ENCODE peak calls at places on chromosomes 16 and 17, in five cellular contexts. S, Y, J, K and E are unnamed samples.

GRCh38 chr17:50686494-50687199 is 21.1 kb downstream of the ANKRD40 start:
- DNase-seq in S (peak; percentile 89), Y (peak; percentile 87), J (peak; percentile 93), K (no peak), E (no peak)

GRCh38 chr16:83626204-83626603 is 181.6 kb upstream of the HSBP1 start:
- DNase-seq in S (no peak), Y (no peak), J (no peak), K (no peak), E (no peak)

GRCh38 chr17:32516940-32517711 is 30.3 kb downstream of the CDK5R1 start:
- DNase-seq in S (no peak), Y (no peak), J (no peak), K (no peak), E (no peak)

GRCh38 chr17:27565874-27566672 is 64.9 kb upstream of the LGALS9 start:
- DNase-seq in S (no peak), Y (no peak), J (peak; percentile 75), K (no peak), E (no peak)

GRCh38 chr16:17318200-17318599 is 152.6 kb downstream of the XYLT1 start:
- DNase-seq in S (no peak), Y (peak; percentile 52), J (peak; percentile 51), K (no peak), E (no peak)

GRCh38 chr16:20255002-20255401 is 72.3 kb downstream of the GP2 start:
- DNase-seq in S (no peak), Y (no peak), J (no peak), K (no peak), E (no peak)

GRCh38 chr17:27657620-27658019 is 26.6 kb downstream of the LGALS9 start:
- DNase-seq in S (peak; percentile 31), Y (no peak), J (peak; percentile 11), K (no peak), E (no peak)

GRCh38 chr17:1865252-1866037 is 35.6 kb downstream of the RPA1 start:
- DNase-seq in S (no peak), Y (peak; percentile 56), J (peak; percentile 4), K (no peak), E (no peak)

GRCh38 chr16:31474778-31475738 is 3.1 kb downstream of the TGFB1I1 start:
- DNase-seq in S (no peak), Y (no peak), J (no peak), K (no peak), E (no peak)

GRCh38 chr16:31471875-31472558 is at the start of gene TGFB1I1:
- DNase-seq in S (peak; percentile 61), Y (no peak), J (peak; percentile 87), K (no peak), E (no peak)

GRCh38 chr16:31472559-31473203 is 729 bp downstream of the TGFB1I1 start:
- DNase-seq in S (peak; percentile 86), Y (peak; percentile 82), J (peak; percentile 91), K (peak; percentile 81), E (no peak)

GRCh38 chr16:31474173-31474714 is 2.3 kb downstream of the TGFB1I1 start:
- DNase-seq in S (no peak), Y (no peak), J (peak; percentile 95), K (no peak), E (no peak)

DNA sequence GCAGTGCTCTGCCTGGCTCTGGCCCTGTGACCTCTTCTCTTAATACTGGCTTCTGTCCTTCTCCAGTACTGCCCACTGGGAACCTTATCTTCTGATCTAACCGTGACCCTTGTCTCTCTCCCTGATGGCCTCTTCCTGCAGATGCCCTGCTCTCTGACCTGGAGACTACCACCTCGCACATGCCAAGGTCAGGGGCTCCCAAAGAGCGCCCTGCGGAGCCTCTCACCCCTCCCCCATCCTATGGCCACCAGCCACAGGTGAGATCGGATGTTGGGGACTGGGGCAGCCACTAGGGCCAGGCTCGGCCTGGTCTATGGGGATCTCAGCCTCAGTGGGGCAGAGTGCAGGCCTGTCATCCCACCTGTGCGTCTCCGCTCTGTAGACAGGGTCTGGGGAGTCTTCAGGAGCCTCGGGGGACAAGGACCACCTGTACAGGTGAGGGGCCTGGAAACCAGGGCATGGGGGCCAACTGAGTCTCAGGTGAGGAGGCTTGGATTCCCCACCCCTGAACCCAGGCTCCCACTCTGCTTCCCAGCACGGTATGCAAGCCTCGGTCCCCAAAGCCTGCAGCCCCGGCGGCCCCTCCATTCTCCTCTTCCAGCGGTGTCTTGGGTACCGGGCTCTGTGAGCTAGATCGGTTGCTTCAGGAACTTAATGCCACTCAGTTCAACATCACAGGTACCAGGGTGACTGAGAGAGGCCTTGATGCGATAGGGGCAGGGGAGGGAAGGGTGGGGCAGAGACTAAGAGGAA is 1.5 kb downstream of the TGFB1I1 start:
- DNase-seq in S (no peak), Y (no peak), J (no peak), K (no peak), E (no peak)
- H3K4me1 ChIP-seq in S (peaks cover 13% of the 10 kb centered on the region), Y (peaks cover 35% of the 10 kb centered on the region), J (peaks cover 16% of the 10 kb centered on the region), K (no peaks in the 10 kb centered on the region), E (peaks cover 24% of the 10 kb centered on the region)

DNA sequence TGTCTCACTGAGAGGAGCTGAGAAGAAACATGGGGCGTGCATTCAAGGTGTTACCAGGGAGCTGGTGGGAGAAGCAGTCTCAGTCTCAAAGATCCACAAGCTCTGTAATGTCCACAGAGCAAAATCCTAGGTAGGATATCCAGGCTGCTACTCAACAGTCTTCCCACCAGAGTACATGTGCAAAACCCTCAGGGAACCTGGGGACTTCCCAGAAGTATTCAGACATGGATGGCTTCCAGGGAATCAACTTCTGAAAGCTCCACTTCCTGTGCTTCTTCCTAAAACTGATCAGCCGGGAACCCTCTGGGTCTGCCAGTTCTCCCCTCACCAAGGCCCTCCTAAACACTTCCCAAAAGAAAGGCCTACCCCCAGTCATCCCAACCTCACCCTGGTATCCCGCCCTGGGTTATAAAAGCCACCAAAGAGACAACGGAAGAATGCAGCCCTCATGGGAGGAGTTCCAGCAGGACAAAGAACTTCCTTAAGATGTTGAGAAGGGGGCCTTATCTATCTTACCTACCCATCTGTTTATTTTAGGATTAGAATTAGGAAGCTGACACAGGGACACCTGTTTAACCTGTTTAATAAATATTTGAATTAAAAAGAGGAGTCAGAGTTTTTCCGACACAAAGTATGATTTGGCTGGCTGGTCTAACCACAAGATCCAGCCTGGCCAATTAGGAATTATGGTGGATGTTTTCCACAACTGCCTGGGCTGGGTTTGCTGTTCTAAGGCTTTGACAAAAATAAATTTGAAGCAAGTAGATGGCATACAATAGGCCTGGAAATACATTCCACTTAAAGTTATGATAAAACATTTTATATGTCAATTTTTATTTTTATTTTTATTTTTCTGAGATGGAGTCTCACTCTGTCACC is 37.0 kb downstream of the CUEDC1 start:
- DNase-seq in S (no peak), Y (no peak), J (peak; percentile 58), K (no peak), E (no peak)
- H3K27ac ChIP-seq in S (no peak overlapping the region), Y (peak overlapping the region; percentile 8), J (no peak overlapping the region), K (peak overlapping the region; percentile 70), E (peak overlapping the region; percentile 93)

GRCh38 chr16:53926209-53926608 is 222.3 kb downstream of the FTO start:
- DNase-seq in S (no peak), Y (no peak), J (no peak), K (no peak), E (no peak)

GRCh38 chr16:53922805-53923645 is 219.1 kb downstream of the FTO start:
- DNase-seq in S (no peak), Y (no peak), J (peak; percentile 50), K (no peak), E (no peak)

GRCh38 chr16:53922067-53922804 is 218.3 kb downstream of the FTO start:
- DNase-seq in S (no peak), Y (no peak), J (no peak), K (no peak), E (no peak)

GRCh38 chr16:53924311-53924860 is 220.4 kb downstream of the FTO start:
- DNase-seq in S (no peak), Y (no peak), J (no peak), K (no peak), E (no peak)

GRCh38 chr16:53925011-53925410 is 221.1 kb downstream of the FTO start:
- DNase-seq in S (no peak), Y (no peak), J (no peak), K (no peak), E (no peak)
- H3K4me1 ChIP-seq in S (no peaks in the 10 kb centered on the region), Y (no peaks in the 10 kb centered on the region), J (no peaks in the 10 kb centered on the region), K (no peaks in the 10 kb centered on the region), E (no peaks in the 10 kb centered on the region)

GRCh38 chr16:73049051-73049910 is 1.4 kb upstream of the ZFHX3 start:
- DNase-seq in S (no peak), Y (no peak), J (no peak), K (no peak), E (no peak)

GRCh38 chr16:73047536-73048291 is at the start of gene ZFHX3:
- DNase-seq in S (peak; percentile 77), Y (peak; percentile 82), J (peak; percentile 66), K (peak; percentile 67), E (no peak)

GRCh38 chr16:73048292-73049050 is 543 bp upstream of the ZFHX3 start:
- DNase-seq in S (peak; percentile 57), Y (peak; percentile 47), J (no peak), K (no peak), E (no peak)

GRCh38 chr16:73046484-73047214 is 1.3 kb downstream of the ZFHX3 start:
- DNase-seq in S (no peak), Y (no peak), J (no peak), K (no peak), E (no peak)

DNA sequence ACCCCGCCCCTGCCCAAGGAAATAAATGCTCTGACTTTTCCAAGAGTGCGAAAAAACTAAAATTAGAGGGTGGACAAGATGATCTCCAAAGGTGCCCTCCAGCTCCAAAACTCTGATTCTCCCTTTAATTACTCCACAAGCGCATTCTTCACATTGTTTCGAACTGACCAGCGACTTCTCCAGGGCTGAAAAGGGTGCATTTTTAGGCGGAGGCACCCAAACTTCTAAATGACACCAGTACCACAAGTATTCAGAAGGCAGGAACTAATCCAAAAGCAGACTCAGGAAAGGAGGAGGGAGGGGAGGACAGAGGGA is 750 bp downstream of the ZFHX3 start:
- DNase-seq in S (no peak), Y (no peak), J (peak; percentile 90), K (no peak), E (no peak)
- H3K27ac ChIP-seq in S (peak overlapping the region; percentile 75), Y (peak overlapping the region; percentile 96), J (peak overlapping the region; percentile 70), K (peak overlapping the region; percentile 85), E (peak overlapping the region; percentile 77)

GRCh38 chr17:44610871-44611270 is 45.4 kb upstream of the MEIOC start:
- DNase-seq in S (no peak), Y (no peak), J (peak; percentile 26), K (no peak), E (no peak)
- H3K4me1 ChIP-seq in S (no peaks in the 10 kb centered on the region), Y (no peaks in the 10 kb centered on the region), J (peaks cover 8% of the 10 kb centered on the region), K (no peaks in the 10 kb centered on the region), E (peaks cover 7% of the 10 kb centered on the region)